ENCODE peak calls at places on chromosomes 13 and 19, in nine cellular contexts. One of them, this sample, is unnamed.

GRCh38 chr13:39406688-39407087 is 196.3 kb downstream of the LHFPL6 start:
- DNase-seq in mesothelial cell of epicardium: no peak
- DNase-seq in tibial artery: no peak
- DNase-seq in lung: no peak
- DNase-seq in breast epithelium: no peak
- DNase-seq in vagina: no peak
- DNase-seq in brain microvascular endothelial cell: no peak
- DNase-seq in psoas muscle: no peak
- DNase-seq in esophagus squamous epithelium: no peak
- DNase-seq in this sample: peak

GRCh38 chr13:99610702-99611289 is 109.5 kb downstream of the TM9SF2 start:
- DNase-seq in breast epithelium: no peak
- DNase-seq in mesothelial cell of epicardium: no peak
- DNase-seq in esophagus squamous epithelium: no peak
- DNase-seq in psoas muscle: no peak
- DNase-seq in tibial artery: no peak
- DNase-seq in lung: no peak
- DNase-seq in brain microvascular endothelial cell: no peak
- DNase-seq in vagina: no peak
- DNase-seq in this sample: no peak

GRCh38 chr13:48579167-48579918 is 46.5 kb upstream of the RCBTB2 start:
- DNase-seq in psoas muscle: no peak
- DNase-seq in tibial artery: no peak
- DNase-seq in mesothelial cell of epicardium: no peak
- DNase-seq in breast epithelium: no peak
- DNase-seq in brain microvascular endothelial cell: no peak
- DNase-seq in esophagus squamous epithelium: no peak
- DNase-seq in vagina: no peak
- DNase-seq in lung: no peak
- DNase-seq in this sample: peak

GRCh38 chr19:2726160-2726855 is 5.1 kb upstream of the DIRAS1 start:
- DNase-seq in esophagus squamous epithelium: no peak
- DNase-seq in lung: no peak
- DNase-seq in mesothelial cell of epicardium: no peak
- DNase-seq in brain microvascular endothelial cell: no peak
- DNase-seq in breast epithelium: no peak
- DNase-seq in vagina: no peak
- DNase-seq in tibial artery: no peak
- DNase-seq in psoas muscle: peak
- DNase-seq in this sample: no peak

GRCh38 chr13:53198017-53198416 is 169.4 kb downstream of the OLFM4 start:
- DNase-seq in tibial artery: no peak
- DNase-seq in mesothelial cell of epicardium: no peak
- DNase-seq in lung: no peak
- DNase-seq in psoas muscle: no peak
- DNase-seq in brain microvascular endothelial cell: no peak
- DNase-seq in breast epithelium: no peak
- DNase-seq in esophagus squamous epithelium: no peak
- DNase-seq in vagina: no peak
- DNase-seq in this sample: no peak

GRCh38 chr19:52739576-52739975 is 4.7 kb upstream of the ZNF611 start:
- DNase-seq in tibial artery: no peak
- DNase-seq in esophagus squamous epithelium: no peak
- DNase-seq in vagina: no peak
- DNase-seq in breast epithelium: no peak
- DNase-seq in mesothelial cell of epicardium: no peak
- DNase-seq in psoas muscle: no peak
- DNase-seq in lung: no peak
- DNase-seq in brain microvascular endothelial cell: no peak
- DNase-seq in this sample: no peak

GRCh38 chr19:56603829-56604228 is 8.7 kb downstream of the ZNF71 start:
- DNase-seq in brain microvascular endothelial cell: no peak
- DNase-seq in breast epithelium: no peak
- DNase-seq in vagina: no peak
- DNase-seq in esophagus squamous epithelium: no peak
- DNase-seq in mesothelial cell of epicardium: no peak
- DNase-seq in psoas muscle: no peak
- DNase-seq in lung: no peak
- DNase-seq in tibial artery: no peak
- DNase-seq in this sample: no peak

GRCh38 chr13:38366954-38367645 is 17.4 kb downstream of the UFM1 start:
- DNase-seq in mesothelial cell of epicardium: no peak
- DNase-seq in vagina: no peak
- DNase-seq in breast epithelium: no peak
- DNase-seq in psoas muscle: no peak
- DNase-seq in lung: no peak
- DNase-seq in esophagus squamous epithelium: no peak
- DNase-seq in tibial artery: no peak
- DNase-seq in brain microvascular endothelial cell: no peak
- DNase-seq in this sample: no peak

GRCh38 chr19:51131780-51132680 is 7.3 kb downstream of the SIGLEC9 start:
- DNase-seq in esophagus squamous epithelium: no peak
- DNase-seq in tibial artery: peak
- DNase-seq in brain microvascular endothelial cell: peak
- DNase-seq in breast epithelium: no peak
- DNase-seq in mesothelial cell of epicardium: no peak
- DNase-seq in lung: peak
- DNase-seq in vagina: no peak
- DNase-seq in psoas muscle: no peak
- DNase-seq in this sample: peak

GRCh38 chr13:82176761-82177160 is 1705.5 kb downstream of the SLITRK1 start:
- DNase-seq in breast epithelium: no peak
- DNase-seq in brain microvascular endothelial cell: no peak
- DNase-seq in psoas muscle: no peak
- DNase-seq in tibial artery: no peak
- DNase-seq in mesothelial cell of epicardium: no peak
- DNase-seq in esophagus squamous epithelium: no peak
- DNase-seq in lung: no peak
- DNase-seq in vagina: no peak
- DNase-seq in this sample: no peak

GRCh38 chr13:114049026-114049425 is 75.2 kb upstream of the C13orf46 start:
- DNase-seq in esophagus squamous epithelium: no peak
- DNase-seq in mesothelial cell of epicardium: no peak
- DNase-seq in tibial artery: no peak
- DNase-seq in breast epithelium: no peak
- DNase-seq in brain microvascular endothelial cell: no peak
- DNase-seq in lung: no peak
- DNase-seq in psoas muscle: no peak
- DNase-seq in vagina: no peak
- DNase-seq in this sample: peak

GRCh38 chr13:20566424-20566916 is 487 bp upstream of the IFT88 start:
- DNase-seq in tibial artery: no peak
- DNase-seq in breast epithelium: no peak
- DNase-seq in mesothelial cell of epicardium: no peak
- DNase-seq in brain microvascular endothelial cell: peak
- DNase-seq in vagina: peak
- DNase-seq in psoas muscle: no peak
- DNase-seq in esophagus squamous epithelium: no peak
- DNase-seq in lung: no peak
- DNase-seq in this sample: no peak

GRCh38 chr13:51729853-51730553 is 74.0 kb downstream of the DHRS12 start:
- DNase-seq in esophagus squamous epithelium: no peak
- DNase-seq in breast epithelium: no peak
- DNase-seq in psoas muscle: peak
- DNase-seq in brain microvascular endothelial cell: peak
- DNase-seq in lung: no peak
- DNase-seq in tibial artery: peak
- DNase-seq in vagina: no peak
- DNase-seq in mesothelial cell of epicardium: no peak
- DNase-seq in this sample: no peak

GRCh38 chr13:65188691-65189090 is 2041.4 kb downstream of the PCDH9 start:
- DNase-seq in vagina: no peak
- DNase-seq in esophagus squamous epithelium: no peak
- DNase-seq in tibial artery: no peak
- DNase-seq in mesothelial cell of epicardium: no peak
- DNase-seq in brain microvascular endothelial cell: no peak
- DNase-seq in lung: no peak
- DNase-seq in breast epithelium: no peak
- DNase-seq in psoas muscle: no peak
- DNase-seq in this sample: no peak

GRCh38 chr19:54439174-54439851 is 9.7 kb upstream of the LENG8 start:
- DNase-seq in brain microvascular endothelial cell: peak
- DNase-seq in vagina: no peak
- DNase-seq in breast epithelium: peak
- DNase-seq in tibial artery: no peak
- DNase-seq in mesothelial cell of epicardium: no peak
- DNase-seq in lung: no peak
- DNase-seq in psoas muscle: no peak
- DNase-seq in esophagus squamous epithelium: no peak
- DNase-seq in this sample: no peak

DNA sequence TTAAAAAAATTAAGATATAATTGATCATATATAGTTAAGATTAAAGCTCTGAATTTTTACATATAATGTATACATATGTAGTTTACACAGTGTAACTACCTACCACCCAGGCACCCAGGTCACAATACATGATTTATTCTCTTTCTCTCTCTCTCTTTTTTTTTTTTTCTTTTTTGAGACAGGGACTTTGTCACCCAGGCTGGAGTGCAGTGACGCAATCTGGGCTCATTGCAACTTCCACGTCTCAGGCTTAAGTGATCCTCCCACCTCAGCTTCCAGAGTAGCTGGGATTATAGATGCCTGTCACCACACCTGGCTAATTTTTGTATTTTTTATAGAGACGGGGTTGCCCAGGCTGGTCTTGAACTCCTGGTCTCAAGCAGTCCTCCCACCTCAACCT is 18.8 kb upstream of the CLASRP start:
- DNase-seq in mesothelial cell of epicardium: no peak
- DNase-seq in breast epithelium: no peak
- DNase-seq in tibial artery: no peak
- DNase-seq in brain microvascular endothelial cell: no peak
- DNase-seq in lung: no peak
- DNase-seq in vagina: no peak
- DNase-seq in esophagus squamous epithelium: no peak
- DNase-seq in psoas muscle: no peak
- DNase-seq in this sample: no peak
- TF ChIP-seq CTCF in mesothelial cell of epicardium: no peak
- TF ChIP-seq CTCF in breast epithelium: no peak
- TF ChIP-seq CTCF in tibial artery: no peak
- TF ChIP-seq CTCF in brain microvascular endothelial cell: no peak
- TF ChIP-seq CTCF in lung: no peak
- TF ChIP-seq CTCF in vagina: no peak
- TF ChIP-seq CTCF in esophagus squamous epithelium: no peak
- TF ChIP-seq CTCF in psoas muscle: no peak
- TF ChIP-seq CTCF in this sample: no peak

GRCh38 chr19:39935262-39935661 is 828 bp upstream of the FCGBP start:
- DNase-seq in vagina: no peak
- DNase-seq in lung: no peak
- DNase-seq in brain microvascular endothelial cell: no peak
- DNase-seq in tibial artery: no peak
- DNase-seq in mesothelial cell of epicardium: no peak
- DNase-seq in psoas muscle: no peak
- DNase-seq in breast epithelium: no peak
- DNase-seq in esophagus squamous epithelium: no peak
- DNase-seq in this sample: no peak
- TF ChIP-seq CTCF in vagina: no peak
- TF ChIP-seq CTCF in lung: no peak
- TF ChIP-seq CTCF in brain microvascular endothelial cell: no peak
- TF ChIP-seq CTCF in tibial artery: no peak
- TF ChIP-seq CTCF in mesothelial cell of epicardium: no peak
- TF ChIP-seq CTCF in psoas muscle: no peak
- TF ChIP-seq CTCF in breast epithelium: no peak
- TF ChIP-seq CTCF in esophagus squamous epithelium: no peak
- TF ChIP-seq CTCF in this sample: no peak

GRCh38 chr19:34253711-34254551 is 423 bp upstream of the GARRE1 start:
- DNase-seq in lung: peak
- DNase-seq in tibial artery: peak
- DNase-seq in vagina: no peak
- DNase-seq in esophagus squamous epithelium: peak
- DNase-seq in breast epithelium: peak
- DNase-seq in mesothelial cell of epicardium: peak
- DNase-seq in brain microvascular endothelial cell: no peak
- DNase-seq in psoas muscle: peak
- DNase-seq in this sample: peak
- TF ChIP-seq CTCF in lung: no peak
- TF ChIP-seq CTCF in tibial artery: no peak
- TF ChIP-seq CTCF in vagina: no peak
- TF ChIP-seq CTCF in esophagus squamous epithelium: no peak
- TF ChIP-seq CTCF in breast epithelium: no peak
- TF ChIP-seq CTCF in mesothelial cell of epicardium: no peak
- TF ChIP-seq CTCF in brain microvascular endothelial cell: no peak
- TF ChIP-seq CTCF in psoas muscle: no peak
- TF ChIP-seq CTCF in this sample: peak

GRCh38 chr13:30143671-30144400 is 163.5 kb downstream of the KATNAL1 start:
- DNase-seq in psoas muscle: no peak
- DNase-seq in breast epithelium: no peak
- DNase-seq in mesothelial cell of epicardium: no peak
- DNase-seq in lung: no peak
- DNase-seq in vagina: no peak
- DNase-seq in esophagus squamous epithelium: no peak
- DNase-seq in tibial artery: no peak
- DNase-seq in brain microvascular endothelial cell: peak
- DNase-seq in this sample: no peak
- TF ChIP-seq CTCF in psoas muscle: no peak
- TF ChIP-seq CTCF in breast epithelium: no peak
- TF ChIP-seq CTCF in mesothelial cell of epicardium: no peak
- TF ChIP-seq CTCF in lung: no peak
- TF ChIP-seq CTCF in vagina: no peak
- TF ChIP-seq CTCF in esophagus squamous epithelium: no peak
- TF ChIP-seq CTCF in tibial artery: no peak
- TF ChIP-seq CTCF in brain microvascular endothelial cell: no peak
- TF ChIP-seq CTCF in this sample: no peak

DNA sequence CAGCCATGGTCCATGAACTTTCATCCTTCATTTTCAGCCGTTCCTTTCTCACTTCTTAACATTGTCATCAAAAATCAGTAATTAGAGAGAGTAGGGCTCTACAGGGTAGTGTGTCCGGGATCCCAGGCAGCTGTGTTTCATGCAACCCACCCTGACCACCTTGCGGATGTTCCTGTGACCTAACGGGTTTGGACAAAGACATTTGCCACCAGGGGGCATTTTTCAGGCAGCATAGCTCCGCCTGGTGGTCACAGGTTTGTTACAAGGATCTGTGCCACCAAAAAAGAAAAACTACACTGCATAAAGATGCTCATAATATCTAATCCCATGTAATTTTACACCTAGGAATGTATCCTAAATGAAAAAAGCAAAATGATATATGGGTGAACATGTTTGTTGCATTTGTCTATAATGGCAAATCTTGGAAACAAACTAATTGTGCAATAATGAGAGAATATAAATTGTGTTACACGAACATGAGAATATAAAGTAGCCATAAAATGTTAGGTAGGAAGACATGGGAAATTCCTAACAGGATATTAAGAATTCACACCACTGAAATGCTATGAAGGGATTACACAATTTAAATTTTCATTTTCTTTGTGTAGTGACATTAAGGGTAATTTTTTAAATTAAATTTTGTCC is 123.0 kb downstream of the SLC7A1 start:
- DNase-seq in esophagus squamous epithelium: no peak
- DNase-seq in lung: no peak
- DNase-seq in breast epithelium: no peak
- DNase-seq in brain microvascular endothelial cell: peak
- DNase-seq in vagina: no peak
- DNase-seq in psoas muscle: no peak
- DNase-seq in tibial artery: no peak
- DNase-seq in mesothelial cell of epicardium: no peak
- DNase-seq in this sample: peak
- TF ChIP-seq CTCF in esophagus squamous epithelium: peak
- TF ChIP-seq CTCF in lung: peak
- TF ChIP-seq CTCF in breast epithelium: peak
- TF ChIP-seq CTCF in brain microvascular endothelial cell: peak
- TF ChIP-seq CTCF in vagina: peak
- TF ChIP-seq CTCF in psoas muscle: peak
- TF ChIP-seq CTCF in tibial artery: peak
- TF ChIP-seq CTCF in mesothelial cell of epicardium: peak
- TF ChIP-seq CTCF in this sample: peak